ENCODE peak calls at places on chromosomes 6 and 20, in ten cellular contexts. J, X, C, E, W, F, T, Z, I and K are unnamed samples.

GRCh38 chr20:37081717-37082289 is 14.0 kb downstream of the RBL1 start:
- DNase-seq in W (no peak), F (peak; percentile 27), E (no peak), C (peak; percentile 3), J (no peak), T (no peak), Z (no peak), X (no peak), I (peak; percentile 4), K (no peak)

GRCh38 chr6:127966616-127967015 is 65.8 kb upstream of the THEMIS start:
- DNase-seq in W (no peak), I (no peak), J (no peak), X (no peak), F (no peak), T (no peak), E (no peak), Z (peak; percentile 47), C (no peak), K (no peak)

GRCh38 chr6:159056003-159056402 is 11.2 kb upstream of the TAGAP start:
- DNase-seq in W (no peak), Z (no peak), J (no peak), I (peak; percentile 73), C (no peak), T (no peak), X (no peak), E (no peak), F (no peak), K (no peak)

GRCh38 chr6:166552600-166552999 is 33.9 kb downstream of the RAMACL start:
- DNase-seq in F (no peak), I (no peak), T (no peak), J (no peak), X (no peak), Z (no peak), E (no peak), C (no peak), W (no peak), K (no peak)

GRCh38 chr20:38829296-38829875 is 23.9 kb downstream of the PPP1R16B start:
- DNase-seq in Z (no peak), C (no peak), J (no peak), X (no peak), E (no peak), W (no peak), T (no peak), F (no peak), I (no peak), K (no peak)

GRCh38 chr20:61678437-61678836 is 387.2 kb downstream of the TAF4 start:
- DNase-seq in F (no peak), C (no peak), J (no peak), X (no peak), T (no peak), Z (no peak), E (no peak), I (no peak), W (no peak), K (no peak)

GRCh38 chr20:54657268-54657826 is 182.0 kb downstream of the DOK5 start:
- DNase-seq in F (no peak), Z (no peak), X (no peak), J (no peak), E (no peak), I (no peak), T (no peak), W (no peak), C (no peak), K (no peak)

GRCh38 chr6:51398793-51399192 is 580.1 kb downstream of the TFAP2B start:
- DNase-seq in C (no peak), X (no peak), I (no peak), W (no peak), F (no peak), E (no peak), Z (no peak), J (no peak), T (no peak), K (peak; percentile 8)

GRCh38 chr6:38648629-38649028 is 8.9 kb upstream of the BTBD9 start:
- DNase-seq in W (no peak), E (no peak), I (no peak), X (no peak), C (no peak), Z (no peak), F (no peak), J (no peak), T (no peak), K (no peak)

GRCh38 chr6:115896538-115897129 is 164.1 kb downstream of the FRK start:
- DNase-seq in Z (peak; percentile 40), W (no peak), I (no peak), F (peak; percentile 24), T (peak; percentile 52), J (no peak), X (peak; percentile 19), E (no peak), C (peak; percentile 29), K (peak; percentile 64)

GRCh38 chr6:35683267-35683666 is 5.4 kb downstream of the FKBP5 start:
- DNase-seq in X (no peak), F (no peak), I (no peak), W (no peak), J (no peak), C (no peak), Z (no peak), E (no peak), T (no peak), K (no peak)

GRCh38 chr6:141123084-141123483 is 1009.6 kb upstream of the GJE1 start:
- DNase-seq in W (no peak), I (no peak), J (no peak), F (no peak), E (no peak), Z (no peak), T (no peak), C (no peak), X (no peak), K (no peak)

GRCh38 chr20:59680852-59681251 is 76.5 kb downstream of the PHACTR3 start:
- DNase-seq in E (no peak), X (no peak), I (no peak), W (no peak), F (no peak), T (no peak), Z (no peak), J (no peak), C (no peak), K (no peak)

GRCh38 chr6:7219310-7219709 is 93.7 kb downstream of the SSR1 start:
- DNase-seq in F (no peak), X (peak; percentile 28), I (no peak), Z (peak; percentile 48), C (no peak), T (peak; percentile 23), W (peak; percentile 31), E (no peak), J (no peak), K (no peak)

GRCh38 chr6:116667620-116668019 is 946 bp downstream of the ZUP1 start:
- DNase-seq in E (no peak), T (peak; percentile 45), F (no peak), X (no peak), I (peak; percentile 70), W (no peak), J (no peak), C (no peak), Z (no peak), K (no peak)

GRCh38 chr20:47999166-47999565 is 213.9 kb upstream of the SULF2 start:
- DNase-seq in Z (no peak), C (no peak), J (no peak), F (no peak), X (peak; percentile 27), W (no peak), T (no peak), I (no peak), E (no peak), K (no peak)

GRCh38 chr20:16599257-16599656 is 26.0 kb upstream of the KIF16B start:
- DNase-seq in J (peak; percentile 4), T (no peak), W (no peak), I (no peak), Z (no peak), F (no peak), C (no peak), X (no peak), E (no peak), K (no peak)

GRCh38 chr6:83097204-83097603 is 29.7 kb downstream of the DOP1A start:
- DNase-seq in I (no peak), W (no peak), C (no peak), F (no peak), E (no peak), J (no peak), X (no peak), T (no peak), Z (no peak), K (no peak)

GRCh38 chr6:33696538-33697518 is 14.7 kb downstream of the UQCC2 start:
- DNase-seq in C (no peak), T (no peak), I (peak; percentile 78), E (no peak), X (peak; percentile 31), Z (peak; percentile 72), W (peak; percentile 32), J (no peak), F (peak; percentile 64), K (no peak)

GRCh38 chr20:34824861-34825529 is 456 bp downstream of the NCOA6 start:
- DNase-seq in C (peak; percentile 83), T (peak; percentile 88), I (peak; percentile 72), J (peak; percentile 49), F (peak; percentile 68), Z (peak; percentile 55), X (peak; percentile 20), E (peak; percentile 17), W (peak; percentile 31), K (peak; percentile 63)

GRCh38 chr20:62147125-62147524 is 3.6 kb downstream of the SS18L1 start:
- DNase-seq in X (no peak), J (no peak), F (no peak), T (no peak), W (no peak), C (no peak), Z (no peak), I (no peak), E (no peak), K (no peak)

GRCh38 chr6:12580296-12580695 is 136.3 kb upstream of the PHACTR1 start:
- DNase-seq in J (no peak), X (no peak), W (no peak), C (no peak), I (no peak), Z (no peak), F (no peak), E (no peak), T (no peak), K (no peak)

GRCh38 chr6:91018586-91018985 is 431.7 kb upstream of the MAP3K7 start:
- DNase-seq in C (no peak), T (no peak), F (no peak), W (no peak), X (no peak), Z (no peak), I (no peak), J (no peak), E (no peak), K (no peak)

GRCh38 chr6:92281571-92282076 is 1137.7 kb downstream of the EPHA7 start:
- DNase-seq in J (no peak), W (no peak), Z (no peak), I (no peak), C (no peak), F (no peak), T (no peak), X (no peak), E (no peak), K (no peak)

GRCh38 chr6:108452725-108453195 is 108.0 kb upstream of the FOXO3 start:
- DNase-seq in I (no peak), J (no peak), Z (no peak), F (peak; percentile 24), C (peak; percentile 68), W (no peak), X (no peak), E (no peak), T (no peak), K (no peak)

GRCh38 chr6:24910850-24911712 is 24.7 kb downstream of the RIPOR2 start:
- DNase-seq in I (peak; percentile 32), C (peak; percentile 64), W (peak; percentile 17), X (peak; percentile 12), F (peak; percentile 36), T (peak; percentile 25), J (no peak), E (peak; percentile 11), Z (peak; percentile 61), K (peak; percentile 35)

GRCh38 chr6:89281779-89282246 is 33.3 kb downstream of the GABRR2 start:
- DNase-seq in X (peak; percentile 14), C (peak; percentile 87), W (no peak), Z (peak; percentile 50), J (peak; percentile 50), E (no peak), F (peak; percentile 45), T (peak; percentile 61), I (no peak), K (peak; percentile 32)

GRCh38 chr20:50654899-50655298 is 36.4 kb downstream of the RIPOR3 start:
- DNase-seq in E (no peak), F (no peak), T (no peak), W (no peak), J (no peak), Z (no peak), X (no peak), I (no peak), C (no peak), K (no peak)